ENCODE peak calls at places on chromosomes 1 and 21, in four cellular contexts. U is activated naive CD8-positive, alpha-beta T cell treated with anti-CD3 and anti-CD28 coated beads, Interleukin-2, amount 50 U/mL, for 24 hours; Y is AG08395; O is mucosa of descending colon. C is an unnamed sample.

GRCh38 chr1:57549280-57549679 is 125.4 kb upstream of the DAB1 start:
- DNase-seq in Y (peak), U (no peak), O (no peak), C (no peak)

GRCh38 chr21:16081304-16081703 is 351.5 kb downstream of the USP25 start:
- DNase-seq in U (no peak), O (no peak), Y (no peak), C (no peak)

GRCh38 chr21:36567216-36567917 is 87.4 kb upstream of the CLDN14 start:
- DNase-seq in U (no peak), O (no peak), Y (no peak), C (no peak)

GRCh38 chr1:8063298-8064068 is 37.4 kb upstream of the ERRFI1 start:
- DNase-seq in U (no peak), O (no peak), Y (no peak), C (no peak)

GRCh38 chr1:178057863-178058576 is 35.9 kb upstream of the RASAL2 start:
- DNase-seq in O (no peak), U (no peak), Y (peak), C (no peak)

GRCh38 chr1:54287176-54287650 is 87.2 kb downstream of the MRPL37 start:
- DNase-seq in Y (peak), U (peak), O (peak), C (no peak)

GRCh38 chr1:213715182-213715581 is 272.6 kb upstream of the PROX1 start:
- DNase-seq in O (no peak), Y (no peak), U (no peak), C (no peak)

GRCh38 chr1:61005572-61006386 is 76.6 kb upstream of the NFIA start:
- DNase-seq in U (no peak), O (no peak), Y (no peak), C (no peak)

GRCh38 chr1:237927198-237927597 is 36.5 kb upstream of the ZP4 start:
- DNase-seq in U (no peak), O (no peak), Y (no peak), C (no peak)

GRCh38 chr1:207998691-207999090 is 87.8 kb upstream of the CD34 start:
- DNase-seq in Y (no peak), U (no peak), O (no peak), C (no peak)

GRCh38 chr21:36109868-36110267 is 25.0 kb upstream of the CBR3 start:
- DNase-seq in Y (no peak), U (no peak), O (no peak), C (no peak)

GRCh38 chr1:80966266-80966665 is 834.5 kb upstream of the ADGRL2 start:
- DNase-seq in Y (no peak), U (no peak), O (no peak), C (no peak)

GRCh38 chr1:94271373-94271772 is 34.0 kb upstream of the ARHGAP29 start:
- DNase-seq in O (no peak), U (no peak), Y (no peak), C (no peak)

GRCh38 chr1:221741364-221741970 is 422 bp downstream of the DUSP10 start:
- DNase-seq in U (peak), O (peak), Y (peak), C (no peak)

GRCh38 chr1:38644092-38644491 is 215.5 kb downstream of the RRAGC start:
- DNase-seq in U (no peak), Y (no peak), O (no peak), C (no peak)

GRCh38 chr1:235404190-235404589 is 37.0 kb downstream of the TBCE start:
- DNase-seq in O (no peak), U (no peak), Y (no peak), C (no peak)

GRCh38 chr1:151820940-151821339 is 10.7 kb downstream of the RORC start:
- DNase-seq in U (no peak), Y (no peak), O (no peak), C (no peak)

GRCh38 chr1:56137090-56137489 is 442.3 kb downstream of the PLPP3 start:
- DNase-seq in O (no peak), Y (no peak), U (no peak), C (no peak)

GRCh38 chr21:37639756-37640155 is 273.2 kb downstream of the DYRK1A start:
- DNase-seq in Y (no peak), O (no peak), U (no peak), C (no peak)

GRCh38 chr1:163472267-163472666 is 150.5 kb downstream of the NUF2 start:
- DNase-seq in Y (no peak), U (no peak), O (no peak), C (no peak)

GRCh38 chr1:50279622-50280320 is 143.5 kb downstream of the DMRTA2 start:
- DNase-seq in Y (peak), U (peak), O (no peak), C (no peak)

GRCh38 chr1:27526569-27527222 is 36.7 kb upstream of the WASF2 start:
- DNase-seq in O (no peak), U (peak), Y (no peak), C (no peak)

GRCh38 chr1:246126580-246126979 is 380.5 kb downstream of the SMYD3 start:
- DNase-seq in Y (no peak), U (no peak), O (no peak), C (no peak)

GRCh38 chr1:219347843-219348475 is 174.3 kb downstream of the LYPLAL1 start:
- DNase-seq in O (peak), Y (no peak), U (no peak), C (no peak)

GRCh38 chr1:203338335-203339036 is 12.4 kb downstream of the FMOD start:
- DNase-seq in O (no peak), Y (peak), U (peak), C (peak)

GRCh38 chr1:100019220-100019619 is 49.4 kb downstream of the SLC35A3 start:
- DNase-seq in Y (no peak), O (no peak), U (no peak), C (no peak)

GRCh38 chr1:225754940-225755635 is 22.5 kb upstream of the SRP9 start:
- DNase-seq in Y (peak), U (no peak), O (no peak), C (no peak)

C was measured in effector CD4-positive, alpha-beta T cell.